ENCODE peak calls at places on chromosomes 7 and 10, in five cellular contexts. P is mammary epithelial cell, E is H9, K is GM23248, F is mesenchymal stem cell. X is an unnamed sample.

GRCh38 chr7:12907774-12908173 is 220.3 kb downstream of the ARL4A start:
- DNase-seq in P (no peak), E (no peak), F (no peak), K (no peak), X (no peak)

GRCh38 chr10:128578766-128579165 is 452.5 kb upstream of the MKI67 start:
- DNase-seq in P (no peak), K (no peak), E (no peak), F (no peak), X (no peak)

GRCh38 chr10:104317195-104318095 is 20.8 kb downstream of the ITPRIP start:
- DNase-seq in F (peak), E (no peak), P (peak), K (peak), X (peak)

GRCh38 chr10:15369642-15370211 is 1.4 kb downstream of the FAM171A1 start:
- DNase-seq in F (peak), K (peak), P (no peak), E (peak), X (no peak)

GRCh38 chr7:2488681-2489080 is 12.5 kb upstream of the GRIFIN start:
- DNase-seq in K (peak), F (no peak), P (no peak), E (no peak), X (no peak)

GRCh38 chr7:69790915-69791473 is 192.7 kb downstream of the AUTS2 start:
- DNase-seq in F (no peak), P (no peak), E (no peak), K (no peak), X (no peak)

GRCh38 chr7:104207731-104208420 is at the start of gene ORC5:
- DNase-seq in E (peak), K (peak), F (peak), P (peak), X (peak)

GRCh38 chr10:87927091-87927490 is 63.7 kb downstream of the PTEN start:
- DNase-seq in E (no peak), K (peak), F (peak), P (no peak), X (peak)

GRCh38 chr10:99540673-99541531 is 8.2 kb downstream of the NKX2-3 start:
- DNase-seq in E (peak), K (no peak), P (peak), F (peak), X (no peak)

GRCh38 chr10:92494522-92494921 is 79.4 kb downstream of the IDE start:
- DNase-seq in K (no peak), E (no peak), P (no peak), F (peak), X (no peak)

GRCh38 chr7:142886866-142887265 is 1.3 kb upstream of the TRPV6 start:
- DNase-seq in E (peak), K (no peak), F (no peak), P (no peak), X (no peak)

GRCh38 chr7:4861673-4862072 is at the start of gene PAPOLB:
- DNase-seq in P (no peak), K (peak), E (no peak), F (no peak), X (no peak)

GRCh38 chr10:78862328-78862640 is 206.5 kb upstream of the ZMIZ1 start:
- DNase-seq in K (no peak), F (no peak), P (peak), E (no peak), X (no peak)

GRCh38 chr7:134140889-134141867 is 14.0 kb downstream of the LRGUK start:
- DNase-seq in K (peak), E (peak), F (peak), P (peak), X (peak)

GRCh38 chr10:44261296-44261695 is 123.6 kb downstream of the CXCL12 start:
- DNase-seq in E (no peak), K (peak), P (no peak), F (no peak), X (no peak)

GRCh38 chr7:82167568-82168314 is 275.8 kb downstream of the CACNA2D1 start:
- DNase-seq in E (no peak), K (no peak), F (no peak), P (no peak), X (no peak)

GRCh38 chr10:23106508-23106907 is 11.1 kb downstream of the MSRB2 start:
- DNase-seq in F (no peak), P (no peak), E (peak), K (no peak), X (no peak)

GRCh38 chr10:74927701-74928100 is 101.3 kb downstream of the KAT6B start:
- DNase-seq in F (peak), P (peak), K (peak), E (no peak), X (peak)

GRCh38 chr10:121553455-121553854 is 44.8 kb downstream of the FGFR2 start:
- DNase-seq in F (no peak), K (no peak), E (no peak), P (no peak), X (no peak)

GRCh38 chr7:92925876-92926696 is 89.7 kb upstream of the CDK6 start:
- DNase-seq in F (peak), E (peak), P (no peak), K (no peak), X (no peak)

GRCh38 chr7:150620061-150620460 is 12.1 kb downstream of the GIMAP6 start:
- DNase-seq in P (no peak), E (no peak), K (no peak), F (no peak), X (no peak)

GRCh38 chr10:47452495-47453434 is 31.1 kb downstream of the ANXA8 start:
- DNase-seq in F (no peak), K (no peak), P (no peak), E (peak), X (no peak)

GRCh38 chr10:118017850-118018249 is 28.9 kb downstream of the RAB11FIP2 start:
- DNase-seq in K (no peak), E (peak), F (no peak), P (no peak), X (no peak)

GRCh38 chr7:139246905-139247304 is 15.9 kb downstream of the UBN2 start:
- DNase-seq in P (peak), K (peak), F (peak), E (no peak), X (peak)

GRCh38 chr10:117710181-117710798 is 167.7 kb downstream of the EMX2 start:
- DNase-seq in P (no peak), K (no peak), E (peak), F (no peak), X (no peak)

GRCh38 chr7:12146813-12147212 is 64.3 kb upstream of the TMEM106B start:
- DNase-seq in K (no peak), P (no peak), E (no peak), F (no peak), X (no peak)

GRCh38 chr10:74234569-74234968 is 83.5 kb downstream of the ADK start:
- DNase-seq in F (peak), P (no peak), K (peak), E (no peak), X (no peak)

GRCh38 chr10:128744092-128744491 is 617.9 kb upstream of the MKI67 start:
- DNase-seq in E (no peak), K (no peak), P (no peak), F (no peak), X (no peak)

GRCh38 chr10:500876-501275 is 188.6 kb downstream of the DIP2C start:
- DNase-seq in E (no peak), F (no peak), P (no peak), K (peak), X (peak)

GRCh38 chr10:132707121-132707775 is 78.7 kb downstream of the NKX6-2 start:
- DNase-seq in P (no peak), F (no peak), E (peak), K (no peak), X (no peak)
- H3K9ac ChIP-seq in P (no peak), F (no peak), E (no peak), K (no peak), X (no peak)

GRCh38 chr10:119608316-119609155 is 11.8 kb upstream of the TIAL1 start:
- DNase-seq in F (peak), P (peak), E (peak), K (peak), X (peak)
- H3K9ac ChIP-seq in F (no peak), P (no peak), E (no peak), K (no peak), X (no peak)

DNA sequence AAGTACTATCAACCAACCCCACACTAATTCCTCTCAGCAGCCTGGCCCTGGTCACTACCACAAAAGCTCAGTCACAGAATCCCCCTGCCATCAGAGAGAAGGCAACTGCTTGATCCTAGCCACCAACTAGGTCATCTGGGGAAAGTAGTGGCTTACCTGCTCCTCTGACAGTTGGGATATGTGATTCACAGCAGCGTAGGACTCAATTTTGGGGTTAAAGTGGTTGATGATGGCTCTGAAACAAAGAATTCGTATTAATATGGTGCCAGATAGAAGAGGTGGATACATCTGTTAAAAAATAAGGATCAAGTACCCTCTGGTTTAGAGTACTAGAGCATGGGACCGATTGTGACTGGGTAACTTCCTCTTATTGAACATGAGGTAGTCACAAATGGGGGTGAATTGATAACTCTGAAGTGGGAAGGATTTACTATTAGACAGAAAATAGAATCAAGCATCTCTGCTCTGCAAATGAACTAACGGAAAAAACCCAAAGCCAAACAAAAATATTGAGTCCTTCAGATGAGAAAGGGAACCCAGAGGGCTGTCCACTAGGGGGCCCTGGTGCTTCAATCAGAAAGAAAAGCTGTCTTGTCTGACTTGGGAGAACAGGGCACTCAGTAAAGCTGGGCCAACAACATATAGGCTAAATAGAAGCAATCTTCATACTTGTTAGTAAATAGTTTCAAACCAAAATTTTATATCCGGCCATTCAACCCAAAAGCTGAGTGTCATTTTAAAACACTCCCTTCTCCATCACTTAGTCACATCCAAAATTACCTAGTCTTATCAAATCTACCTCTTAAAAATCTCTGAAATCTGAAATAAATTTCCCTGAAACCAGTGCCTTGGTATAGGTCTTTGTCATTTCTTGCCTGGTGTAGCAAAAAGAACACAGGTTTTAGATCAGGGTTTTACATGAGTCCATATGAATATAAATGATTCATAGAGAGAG is 45.9 kb upstream of the KCNIP2 start:
- DNase-seq in K (peak), P (peak), F (peak), E (peak), X (peak)
- H3K9ac ChIP-seq in K (no peak), P (no peak), F (peak), E (no peak), X (no peak)

DNA sequence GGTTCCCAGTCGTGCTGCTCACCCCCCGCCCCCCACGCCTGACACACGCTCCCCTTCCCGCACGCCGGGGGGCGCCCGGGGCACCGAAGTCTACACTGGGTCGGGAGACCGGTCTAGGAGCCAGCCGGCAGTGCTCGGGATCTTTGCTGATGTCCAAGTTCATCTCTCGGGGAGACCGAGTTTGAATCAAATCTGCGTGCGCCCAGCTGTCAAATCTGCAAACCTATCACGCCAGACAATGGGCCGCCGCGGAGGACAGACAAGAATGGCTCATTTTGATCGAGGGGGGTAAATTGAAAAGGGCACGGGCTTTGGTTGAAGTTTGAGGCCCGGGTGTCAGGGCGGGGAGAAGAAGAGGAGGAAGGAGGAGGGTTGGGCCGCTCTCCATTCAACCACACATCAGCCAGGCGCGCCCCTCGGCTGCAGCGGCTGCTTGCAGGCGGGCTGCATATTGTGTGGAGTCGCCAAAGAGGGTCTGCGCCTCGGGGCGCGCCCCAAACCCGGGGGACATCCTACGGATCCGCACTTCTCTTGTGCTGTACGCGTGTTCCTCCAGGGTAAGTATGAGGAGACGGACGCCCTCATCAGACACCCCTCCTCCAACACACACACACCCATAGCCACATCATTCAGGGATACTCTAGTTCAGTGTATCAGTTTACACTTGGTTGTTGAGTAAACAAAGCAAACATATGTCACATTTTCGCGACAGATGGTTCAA is 1.3 kb upstream of the GFRA1 start:
- DNase-seq in P (no peak), K (peak), E (peak), F (peak), X (no peak)
- H3K9ac ChIP-seq in P (no peak), K (no peak), E (no peak), F (peak), X (peak)

GRCh38 chr7:46652317-46652716 is 731.2 kb upstream of the IGFBP3 start:
- DNase-seq in K (no peak), F (no peak), E (no peak), P (no peak), X (no peak)
- H3K9ac ChIP-seq in K (no peak), F (no peak), E (no peak), P (peak), X (no peak)

GRCh38 chr10:89115876-89116627 is 91.1 kb downstream of the CH25H start:
- DNase-seq in K (peak), P (peak), E (no peak), F (peak), X (peak)
- H3K9ac ChIP-seq in K (peak), P (no peak), E (no peak), F (no peak), X (no peak)